ENCODE peak calls at places on chromosomes 1 and 21, in ten cellular contexts. One of them, this sample, is unnamed.

GRCh38 chr1:190475394-190476250 is 2.0 kb downstream of the BRINP3 start:
- DNase-seq in aorta: no peak
- DNase-seq in activated CD4-positive, alpha-beta memory T cell treated with anti-CD3 and anti-CD28 coated beads, Interleukin-2, amount 10 ng/mL, durations not matched to agents 7 days and 5 days: no peak
- DNase-seq in NCI-H1694: no peak
- DNase-seq in H9: peak
- DNase-seq in WTC11: peak
- DNase-seq in activated T-cell treated with anti-CD3 and anti-CD28 coated beads for 24 hours: no peak
- DNase-seq in Right ventricle myocardium superior: no peak
- DNase-seq in foreskin keratinocyte: no peak
- DNase-seq in activated naive CD4-positive, alpha-beta T cell: no peak
- DNase-seq in this sample: peak

GRCh38 chr1:193794239-193794638 is 607.8 kb upstream of the B3GALT2 start:
- DNase-seq in activated naive CD4-positive, alpha-beta T cell: no peak
- DNase-seq in activated T-cell treated with anti-CD3 and anti-CD28 coated beads for 24 hours: no peak
- DNase-seq in foreskin keratinocyte: no peak
- DNase-seq in H9: no peak
- DNase-seq in NCI-H1694: no peak
- DNase-seq in aorta: no peak
- DNase-seq in activated CD4-positive, alpha-beta memory T cell treated with anti-CD3 and anti-CD28 coated beads, Interleukin-2, amount 10 ng/mL, durations not matched to agents 7 days and 5 days: no peak
- DNase-seq in Right ventricle myocardium superior: no peak
- DNase-seq in WTC11: no peak
- DNase-seq in this sample: no peak

GRCh38 chr1:30757196-30757949 is at the start of gene LAPTM5:
- DNase-seq in activated T-cell treated with anti-CD3 and anti-CD28 coated beads for 24 hours: no peak
- DNase-seq in Right ventricle myocardium superior: peak
- DNase-seq in activated CD4-positive, alpha-beta memory T cell treated with anti-CD3 and anti-CD28 coated beads, Interleukin-2, amount 10 ng/mL, durations not matched to agents 7 days and 5 days: peak
- DNase-seq in NCI-H1694: no peak
- DNase-seq in activated naive CD4-positive, alpha-beta T cell: no peak
- DNase-seq in foreskin keratinocyte: no peak
- DNase-seq in aorta: peak
- DNase-seq in H9: no peak
- DNase-seq in WTC11: no peak
- DNase-seq in this sample: no peak

GRCh38 chr1:94146273-94146672 is 25.3 kb upstream of the ABCA4 start:
- DNase-seq in activated naive CD4-positive, alpha-beta T cell: no peak
- DNase-seq in NCI-H1694: no peak
- DNase-seq in aorta: no peak
- DNase-seq in H9: no peak
- DNase-seq in foreskin keratinocyte: no peak
- DNase-seq in activated CD4-positive, alpha-beta memory T cell treated with anti-CD3 and anti-CD28 coated beads, Interleukin-2, amount 10 ng/mL, durations not matched to agents 7 days and 5 days: no peak
- DNase-seq in Right ventricle myocardium superior: no peak
- DNase-seq in activated T-cell treated with anti-CD3 and anti-CD28 coated beads for 24 hours: no peak
- DNase-seq in WTC11: no peak
- DNase-seq in this sample: peak

GRCh38 chr21:35649186-35649585 is 411.1 kb downstream of the SETD4 start:
- DNase-seq in aorta: no peak
- DNase-seq in Right ventricle myocardium superior: no peak
- DNase-seq in activated naive CD4-positive, alpha-beta T cell: no peak
- DNase-seq in activated CD4-positive, alpha-beta memory T cell treated with anti-CD3 and anti-CD28 coated beads, Interleukin-2, amount 10 ng/mL, durations not matched to agents 7 days and 5 days: no peak
- DNase-seq in H9: no peak
- DNase-seq in foreskin keratinocyte: no peak
- DNase-seq in activated T-cell treated with anti-CD3 and anti-CD28 coated beads for 24 hours: no peak
- DNase-seq in NCI-H1694: no peak
- DNase-seq in WTC11: no peak
- DNase-seq in this sample: peak

GRCh38 chr1:90944006-90944405 is 77.8 kb downstream of the ZNF644 start:
- DNase-seq in WTC11: no peak
- DNase-seq in Right ventricle myocardium superior: no peak
- DNase-seq in foreskin keratinocyte: no peak
- DNase-seq in H9: no peak
- DNase-seq in activated T-cell treated with anti-CD3 and anti-CD28 coated beads for 24 hours: no peak
- DNase-seq in activated CD4-positive, alpha-beta memory T cell treated with anti-CD3 and anti-CD28 coated beads, Interleukin-2, amount 10 ng/mL, durations not matched to agents 7 days and 5 days: no peak
- DNase-seq in activated naive CD4-positive, alpha-beta T cell: no peak
- DNase-seq in aorta: no peak
- DNase-seq in NCI-H1694: no peak
- DNase-seq in this sample: peak

GRCh38 chr1:227304665-227305064 is 13.6 kb downstream of the CDC42BPA start:
- DNase-seq in activated T-cell treated with anti-CD3 and anti-CD28 coated beads for 24 hours: no peak
- DNase-seq in activated naive CD4-positive, alpha-beta T cell: no peak
- DNase-seq in activated CD4-positive, alpha-beta memory T cell treated with anti-CD3 and anti-CD28 coated beads, Interleukin-2, amount 10 ng/mL, durations not matched to agents 7 days and 5 days: no peak
- DNase-seq in WTC11: no peak
- DNase-seq in H9: no peak
- DNase-seq in foreskin keratinocyte: no peak
- DNase-seq in aorta: no peak
- DNase-seq in NCI-H1694: no peak
- DNase-seq in Right ventricle myocardium superior: no peak
- DNase-seq in this sample: no peak

GRCh38 chr1:47617381-47618221 is 179.8 kb downstream of the FOXD2 start:
- DNase-seq in activated T-cell treated with anti-CD3 and anti-CD28 coated beads for 24 hours: no peak
- DNase-seq in Right ventricle myocardium superior: no peak
- DNase-seq in aorta: no peak
- DNase-seq in NCI-H1694: no peak
- DNase-seq in activated CD4-positive, alpha-beta memory T cell treated with anti-CD3 and anti-CD28 coated beads, Interleukin-2, amount 10 ng/mL, durations not matched to agents 7 days and 5 days: peak
- DNase-seq in H9: no peak
- DNase-seq in WTC11: no peak
- DNase-seq in activated naive CD4-positive, alpha-beta T cell: no peak
- DNase-seq in foreskin keratinocyte: no peak
- DNase-seq in this sample: no peak

GRCh38 chr1:56648546-56648945 is 3.4 kb downstream of the PRKAA2 start:
- DNase-seq in activated T-cell treated with anti-CD3 and anti-CD28 coated beads for 24 hours: no peak
- DNase-seq in activated naive CD4-positive, alpha-beta T cell: no peak
- DNase-seq in H9: no peak
- DNase-seq in NCI-H1694: no peak
- DNase-seq in Right ventricle myocardium superior: no peak
- DNase-seq in WTC11: no peak
- DNase-seq in activated CD4-positive, alpha-beta memory T cell treated with anti-CD3 and anti-CD28 coated beads, Interleukin-2, amount 10 ng/mL, durations not matched to agents 7 days and 5 days: no peak
- DNase-seq in aorta: no peak
- DNase-seq in foreskin keratinocyte: no peak
- DNase-seq in this sample: no peak

GRCh38 chr1:241963722-241964121 is 6.2 kb downstream of the BECN2 start:
- DNase-seq in Right ventricle myocardium superior: no peak
- DNase-seq in foreskin keratinocyte: no peak
- DNase-seq in activated T-cell treated with anti-CD3 and anti-CD28 coated beads for 24 hours: no peak
- DNase-seq in aorta: no peak
- DNase-seq in WTC11: no peak
- DNase-seq in NCI-H1694: no peak
- DNase-seq in activated naive CD4-positive, alpha-beta T cell: no peak
- DNase-seq in H9: no peak
- DNase-seq in activated CD4-positive, alpha-beta memory T cell treated with anti-CD3 and anti-CD28 coated beads, Interleukin-2, amount 10 ng/mL, durations not matched to agents 7 days and 5 days: no peak
- DNase-seq in this sample: no peak

GRCh38 chr1:173666646-173667045 is 3.0 kb downstream of the ANKRD45 start:
- DNase-seq in activated T-cell treated with anti-CD3 and anti-CD28 coated beads for 24 hours: no peak
- DNase-seq in H9: no peak
- DNase-seq in foreskin keratinocyte: no peak
- DNase-seq in WTC11: no peak
- DNase-seq in NCI-H1694: no peak
- DNase-seq in aorta: no peak
- DNase-seq in activated CD4-positive, alpha-beta memory T cell treated with anti-CD3 and anti-CD28 coated beads, Interleukin-2, amount 10 ng/mL, durations not matched to agents 7 days and 5 days: no peak
- DNase-seq in Right ventricle myocardium superior: no peak
- DNase-seq in activated naive CD4-positive, alpha-beta T cell: no peak
- DNase-seq in this sample: no peak

GRCh38 chr1:37704966-37705365 is 12.7 kb downstream of the CDCA8 start:
- DNase-seq in Right ventricle myocardium superior: no peak
- DNase-seq in activated CD4-positive, alpha-beta memory T cell treated with anti-CD3 and anti-CD28 coated beads, Interleukin-2, amount 10 ng/mL, durations not matched to agents 7 days and 5 days: no peak
- DNase-seq in H9: no peak
- DNase-seq in activated naive CD4-positive, alpha-beta T cell: no peak
- DNase-seq in NCI-H1694: no peak
- DNase-seq in aorta: no peak
- DNase-seq in WTC11: no peak
- DNase-seq in foreskin keratinocyte: no peak
- DNase-seq in activated T-cell treated with anti-CD3 and anti-CD28 coated beads for 24 hours: no peak
- DNase-seq in this sample: no peak